ENCODE peak calls at places on chromosomes 7 and 10, in five cellular contexts. I is GM23338, J is HCT116, H is Panc1, O is GM12878. X is an unnamed sample. For H3K27me3, the result is how much of the 10 kb centered on the place peaks cover.

GRCh38 chr10:72831696-72832355 is 61.7 kb upstream of the OIT3 start:
- DNase-seq in O (no peak), J (no peak), I (no peak), H (no peak), X (no peak)

GRCh38 chr7:22356855-22357310 is at the start of gene RAPGEF5:
- DNase-seq in J (peak), O (no peak), I (peak), H (no peak), X (no peak)

GRCh38 chr10:91539930-91540329 is 92.9 kb downstream of the PPP1R3C start:
- DNase-seq in O (no peak), I (no peak), H (no peak), J (no peak), X (no peak)

GRCh38 chr7:152590481-152590880 is 85.5 kb downstream of the XRCC2 start:
- DNase-seq in O (no peak), H (no peak), I (no peak), J (no peak), X (no peak)

GRCh38 chr10:109956454-109957091 is 33.3 kb upstream of the XPNPEP1 start:
- DNase-seq in O (no peak), H (no peak), J (peak), I (peak), X (peak)

GRCh38 chr10:1268856-1269255 is 212.7 kb downstream of the WDR37 start:
- DNase-seq in I (peak), J (no peak), O (no peak), H (no peak), X (peak)

GRCh38 chr10:50511512-50512213 is 112.1 kb downstream of the SGMS1 start:
- DNase-seq in J (peak), H (no peak), I (no peak), O (peak), X (no peak)

GRCh38 chr10:132634241-132634946 is 96.8 kb downstream of the INPP5A start:
- DNase-seq in H (no peak), O (no peak), I (peak), J (no peak), X (no peak)

GRCh38 chr10:69728335-69728861 is 73.3 kb upstream of the COL13A1 start:
- DNase-seq in I (no peak), H (no peak), J (no peak), O (no peak), X (no peak)

GRCh38 chr10:70376436-70377378 is 5.7 kb downstream of the LRRC20 start:
- DNase-seq in O (no peak), H (no peak), I (no peak), J (no peak), X (no peak)

GRCh38 chr10:29877798-29878491 is 181.4 kb downstream of the JCAD start:
- DNase-seq in O (no peak), I (no peak), H (no peak), J (no peak), X (no peak)

GRCh38 chr10:90018819-90019218 is 317.4 kb downstream of the KIF20B start:
- DNase-seq in J (no peak), H (no peak), I (no peak), O (no peak), X (no peak)

GRCh38 chr10:65183236-65183635 is 1662.0 kb downstream of the REEP3 start:
- DNase-seq in I (no peak), O (no peak), J (no peak), H (no peak), X (no peak)

GRCh38 chr10:132650611-132651250 is 113.1 kb downstream of the INPP5A start:
- DNase-seq in I (no peak), O (no peak), J (no peak), H (no peak), X (no peak)

GRCh38 chr7:110204527-110204926 is 886.4 kb upstream of the LRRN3 start:
- DNase-seq in O (no peak), I (peak), H (no peak), J (peak), X (no peak)

GRCh38 chr10:8078027-8078426 is 23.5 kb downstream of the GATA3 start:
- DNase-seq in H (no peak), J (no peak), I (peak), O (no peak), X (no peak)

GRCh38 chr10:124741281-124741921 is 2.8 kb downstream of the FAM53B start:
- DNase-seq in J (peak), I (peak), H (no peak), O (no peak), X (peak)

GRCh38 chr10:43173120-43173519 is 34.9 kb downstream of the CSGALNACT2 start:
- DNase-seq in O (no peak), I (no peak), H (no peak), J (no peak), X (no peak)

GRCh38 chr10:7412482-7413251 is 1.8 kb upstream of the SFMBT2 start:
- DNase-seq in H (no peak), O (no peak), J (no peak), I (peak), X (no peak)

GRCh38 chr7:156173346-156173745 is 361.1 kb upstream of the SHH start:
- DNase-seq in O (no peak), H (no peak), I (no peak), J (no peak), X (no peak)

GRCh38 chr10:35194906-35195305 is 68.3 kb downstream of the CREM start:
- DNase-seq in O (no peak), H (peak), I (no peak), J (peak), X (no peak)

GRCh38 chr7:135291809-135292253 is 58.2 kb downstream of the STRA8 start:
- DNase-seq in J (no peak), H (peak), O (no peak), I (no peak), X (no peak)

GRCh38 chr7:137001041-137001440 is 132.6 kb downstream of the CHRM2 start:
- DNase-seq in J (no peak), O (no peak), I (no peak), H (no peak), X (no peak)
- H3K4me3 ChIP-seq in J (no peak), O (no peak), I (no peak), H (no peak), X (no peak)

DNA sequence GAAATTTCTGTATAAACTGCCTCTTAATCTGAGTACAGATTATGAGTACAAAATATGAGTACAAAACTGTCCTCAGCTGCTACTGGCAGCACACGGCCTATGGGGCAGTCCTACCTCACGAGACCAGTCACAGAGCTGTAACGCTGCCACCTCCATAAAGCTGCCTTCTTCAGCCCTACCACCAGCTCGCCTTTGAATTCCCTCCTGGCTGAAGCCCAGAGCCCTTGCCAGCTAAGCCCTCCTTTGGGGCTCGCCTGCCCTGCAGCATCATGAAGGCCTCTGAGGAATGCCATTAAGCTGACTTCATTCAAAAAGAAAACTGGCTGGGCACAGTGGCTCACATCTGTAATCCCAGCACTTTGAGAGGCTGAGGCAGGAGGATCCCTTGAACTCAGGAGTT is 180.0 kb upstream of the SH2B2 start:
- DNase-seq in H (no peak), O (no peak), I (no peak), J (no peak), X (no peak)
- TF ChIP-seq REST in H (no peak), O (no peak), I (no peak), J (no peak), X (no peak)

GRCh38 chr7:137850586-137850985 is 3.8 kb upstream of the DGKI start:
- DNase-seq in J (no peak), H (no peak), O (no peak), I (no peak), X (no peak)

GRCh38 chr7:137847418-137848050 is 760 bp upstream of the DGKI start:
- DNase-seq in J (no peak), O (peak), I (peak), H (no peak), X (no peak)

GRCh38 chr7:137848095-137848494 is 1.3 kb upstream of the DGKI start:
- DNase-seq in O (no peak), J (no peak), I (no peak), H (no peak), X (no peak)

GRCh38 chr7:137844690-137845425 is 1.9 kb downstream of the DGKI start:
- DNase-seq in O (no peak), J (no peak), H (no peak), I (no peak), X (no peak)

DNA sequence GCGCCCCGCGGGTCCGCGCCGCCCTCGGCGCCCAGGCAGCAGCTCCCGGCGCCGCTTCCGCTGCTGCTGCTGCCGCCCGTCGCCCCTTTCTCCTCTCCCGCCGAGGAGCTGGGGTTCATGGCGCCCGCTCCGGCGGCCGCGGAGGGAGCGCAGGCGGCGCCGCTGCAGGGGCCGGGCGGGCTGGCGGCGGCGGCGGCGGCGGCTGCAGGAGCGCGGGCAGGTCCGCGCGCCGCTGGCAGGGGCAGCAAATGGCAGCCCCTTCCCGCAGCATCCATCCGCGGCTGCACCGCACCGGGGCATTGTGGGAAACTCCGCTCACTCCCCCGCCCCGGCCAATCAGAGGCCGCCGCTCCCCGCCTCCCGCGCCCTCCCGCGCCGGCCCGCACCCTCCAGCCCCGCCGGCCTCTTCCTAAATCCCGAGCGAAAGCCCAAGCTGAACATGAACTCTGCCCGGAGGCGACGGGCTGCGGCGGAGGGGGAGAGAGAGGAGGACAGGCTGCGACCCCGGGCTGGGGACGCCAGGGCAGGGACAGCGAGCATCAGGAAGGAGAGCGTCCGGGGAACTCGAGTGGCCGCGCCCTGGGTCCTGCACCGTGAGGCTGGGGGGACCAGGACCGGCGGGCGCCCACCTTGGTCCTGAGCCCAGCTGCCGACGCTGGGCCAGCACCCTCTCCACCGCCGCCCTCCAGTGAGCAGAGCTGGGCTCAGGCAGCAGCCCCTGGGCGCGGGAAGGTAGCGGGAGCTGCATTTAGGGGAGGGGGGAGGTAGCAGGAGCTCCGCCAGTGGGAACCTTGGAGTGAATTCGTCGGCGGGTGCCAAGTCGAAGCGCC is at the start of gene DGKI:
- DNase-seq in J (no peak), I (peak), O (no peak), H (no peak), X (no peak)
- H3K27me3 ChIP-seq in J (under half), I (half or more), O (under half), H (under half), X (under half)

GRCh38 chr7:20064974-20065862 is 152.0 kb downstream of the MACC1 start:
- DNase-seq in O (peak), H (no peak), J (peak), I (no peak), X (no peak)

GRCh38 chr7:20064181-20064970 is 152.8 kb downstream of the MACC1 start:
- DNase-seq in I (no peak), O (no peak), H (no peak), J (no peak), X (no peak)

GRCh38 chr7:20062932-20063331 is 154.3 kb downstream of the MACC1 start:
- DNase-seq in J (no peak), I (no peak), H (no peak), O (no peak), X (no peak)

DNA sequence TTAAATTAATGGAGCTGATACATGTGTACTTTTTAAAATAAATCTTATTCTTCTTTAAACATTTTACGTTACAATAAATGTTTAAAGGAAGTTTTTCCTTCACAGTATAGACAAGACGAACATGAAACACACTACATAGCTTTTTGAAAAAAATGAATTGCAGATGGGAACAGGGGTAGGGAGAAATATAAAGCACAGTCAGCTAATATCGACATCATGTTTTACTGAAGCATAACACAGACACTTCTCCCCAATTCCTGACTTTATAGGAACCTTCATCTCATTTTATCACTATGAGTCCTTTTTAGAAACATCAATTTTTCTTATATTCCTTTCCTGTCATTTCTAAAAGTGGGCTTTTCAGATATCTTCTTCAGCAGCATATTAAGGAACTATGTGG is 153.5 kb downstream of the MACC1 start:
- DNase-seq in O (no peak), J (no peak), I (no peak), H (no peak), X (no peak)
- H3K4me3 ChIP-seq in O (no peak), J (no peak), I (no peak), H (no peak), X (no peak)

GRCh38 chr7:75727881-75728592 is 10.7 kb downstream of the HIP1 start:
- DNase-seq in I (peak), O (no peak), J (peak), H (no peak), X (no peak)

GRCh38 chr7:75732764-75733630 is 5.7 kb downstream of the HIP1 start:
- DNase-seq in H (no peak), J (peak), O (no peak), I (no peak), X (no peak)

GRCh38 chr7:75732016-75732521 is 6.7 kb downstream of the HIP1 start:
- DNase-seq in J (no peak), O (no peak), I (no peak), H (no peak), X (no peak)

GRCh38 chr7:75725306-75725705 is 13.4 kb downstream of the HIP1 start:
- DNase-seq in H (no peak), I (no peak), O (no peak), J (no peak), X (no peak)

GRCh38 chr7:75729851-75730274 is 8.9 kb downstream of the HIP1 start:
- DNase-seq in H (no peak), J (no peak), O (no peak), I (peak), X (no peak)
- TF ChIP-seq REST in H (no peak), J (no peak), O (no peak), I (no peak), X (no peak)

GRCh38 chr7:150908173-150908572 is 55.9 kb downstream of the AOC1 start:
- DNase-seq in J (no peak), H (no peak), O (no peak), I (no peak), X (no peak)
- H3K27me3 ChIP-seq in J (under half), H (under half), O (under half), I (under half), X (under half)

GRCh38 chr7:127900735-127901685 is 130.2 kb downstream of the LRRC4 start:
- DNase-seq in O (peak), I (peak), H (no peak), J (no peak), X (no peak)
- H3K4me3 ChIP-seq in O (no peak), I (peak), H (no peak), J (no peak), X (no peak)

GRCh38 chr10:14953452-14954000 is 370 bp downstream of the DCLRE1C start:
- DNase-seq in O (peak), H (no peak), I (peak), J (peak), X (no peak)
- TF ChIP-seq REST in O (no peak), H (no peak), I (no peak), J (no peak), X (no peak)

DNA sequence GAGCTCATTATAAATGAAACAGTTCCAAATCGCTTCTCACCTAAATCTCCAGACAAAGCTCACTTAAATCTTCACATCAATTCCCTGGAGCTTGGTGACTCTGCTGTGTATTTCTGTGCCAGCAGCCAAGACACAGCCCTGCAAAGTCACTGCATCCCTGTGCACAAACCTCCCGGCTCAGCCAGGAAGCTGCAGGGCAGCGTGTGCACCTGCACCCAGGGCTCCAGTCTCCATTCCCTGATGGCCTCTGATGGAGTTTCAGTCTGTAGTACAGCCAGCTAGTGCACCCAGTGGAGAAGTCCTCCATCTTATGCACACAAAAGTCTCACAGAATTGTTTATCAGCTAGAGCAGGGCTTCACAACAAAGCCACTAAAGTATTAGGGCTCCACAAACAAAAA is 51.1 kb upstream of the PRSS58 start:
- DNase-seq in J (no peak), I (no peak), O (no peak), H (no peak), X (no peak)
- H3K27me3 ChIP-seq in J (under half), I (under half), O (under half), H (under half), X (under half)